ENCODE peak calls at places on chromosomes 12 and 14, in five cellular contexts. N, S, W, K and Z are unnamed samples.

GRCh38 chr14:75941030-75941429 is 40.8 kb downstream of the TGFB3 start:
- DNase-seq in N (no peak), S (no peak), W (no peak), K (no peak), Z (peak; percentile 17)

GRCh38 chr14:72528059-72528950 is 365.6 kb downstream of the DPF3 start:
- DNase-seq in N (peak; percentile 21), S (peak; percentile 52), W (no peak), K (peak; percentile 68), Z (peak; percentile 67)

GRCh38 chr12:132150780-132151144 is 6.5 kb downstream of the NOC4L start:
- DNase-seq in N (no peak), S (no peak), W (peak; percentile 24), K (no peak), Z (no peak)

GRCh38 chr12:95615735-95616134 is 64.5 kb upstream of the USP44 start:
- DNase-seq in N (no peak), S (no peak), W (no peak), K (peak; percentile 42), Z (peak; percentile 79)

GRCh38 chr12:42696424-42697149 is 107.0 kb upstream of the PRICKLE1 start:
- DNase-seq in N (no peak), S (peak; percentile 31), W (peak; percentile 66), K (peak; percentile 64), Z (peak; percentile 64)

GRCh38 chr12:112577473-112578334 is 159.0 kb downstream of the PTPN11 start:
- DNase-seq in N (no peak), S (no peak), W (no peak), K (no peak), Z (no peak)

GRCh38 chr14:56555921-56556570 is 23.6 kb upstream of the TMEM260 start:
- DNase-seq in N (peak; percentile 65), S (peak; percentile 5), W (no peak), K (peak; percentile 38), Z (peak; percentile 43)

GRCh38 chr14:57725399-57726077 is 140.4 kb downstream of the SLC35F4 start:
- DNase-seq in N (peak; percentile 90), S (peak; percentile 61), W (no peak), K (peak; percentile 79), Z (no peak)

GRCh38 chr14:71062581-71063303 is 155.5 kb downstream of the PCNX1 start:
- DNase-seq in N (peak; percentile 58), S (no peak), W (no peak), K (peak; percentile 49), Z (peak; percentile 45)

GRCh38 chr12:69102856-69103255 is 136.5 kb upstream of the CPSF6 start:
- DNase-seq in N (no peak), S (no peak), W (no peak), K (no peak), Z (no peak)

GRCh38 chr12:56769868-56770267 is 6.7 kb downstream of the HSD17B6 start:
- DNase-seq in N (no peak), S (no peak), W (no peak), K (no peak), Z (no peak)

GRCh38 chr12:10111451-10111850 is 12.7 kb upstream of the CLEC1A start:
- DNase-seq in N (no peak), S (no peak), W (no peak), K (no peak), Z (no peak)

GRCh38 chr14:85534435-85534834 is 4.5 kb downstream of the FLRT2 start:
- DNase-seq in N (peak; percentile 25), S (peak; percentile 21), W (no peak), K (peak; percentile 58), Z (peak; percentile 24)

GRCh38 chr14:95504135-95505029 is 12.1 kb downstream of the SYNE3 start:
- DNase-seq in N (no peak), S (peak; percentile 60), W (peak; percentile 33), K (peak; percentile 87), Z (peak; percentile 88)

GRCh38 chr12:57093412-57094193 is 4.7 kb downstream of the NAB2 start:
- DNase-seq in N (peak; percentile 83), S (peak; percentile 89), W (peak; percentile 89), K (peak; percentile 93), Z (peak; percentile 90)

GRCh38 chr14:98270201-98270600 is 1001.8 kb downstream of the BCL11B start:
- DNase-seq in N (peak; percentile 80), S (no peak), W (no peak), K (no peak), Z (no peak)

GRCh38 chr12:117404940-117405339 is 43.5 kb upstream of the NOS1 start:
- DNase-seq in N (no peak), S (no peak), W (no peak), K (no peak), Z (no peak)

GRCh38 chr12:76074701-76075336 is 9.7 kb downstream of the NAP1L1 start:
- DNase-seq in N (no peak), S (no peak), W (no peak), K (no peak), Z (no peak)

GRCh38 chr14:49860988-49861387 is 8.4 kb upstream of the NEMF start:
- DNase-seq in N (no peak), S (no peak), W (no peak), K (peak; percentile 11), Z (no peak)

GRCh38 chr12:49295087-49296001 is at the start of gene PRPH:
- DNase-seq in N (no peak), S (no peak), W (no peak), K (peak; percentile 32), Z (no peak)

GRCh38 chr14:37027188-37027824 is 145.1 kb downstream of the SLC25A21 start:
- DNase-seq in N (no peak), S (no peak), W (no peak), K (no peak), Z (no peak)

GRCh38 chr12:1635656-1636055 is 6.6 kb downstream of the WNT5B start:
- DNase-seq in N (no peak), S (no peak), W (no peak), K (no peak), Z (no peak)

GRCh38 chr14:35122696-35123387 is 490 bp downstream of the PRORP start:
- DNase-seq in N (no peak), S (no peak), W (no peak), K (peak; percentile 71), Z (peak; percentile 59)

GRCh38 chr12:46526231-46526630 is 153.7 kb upstream of the SLC38A2 start:
- DNase-seq in N (no peak), S (no peak), W (no peak), K (no peak), Z (no peak)

GRCh38 chr12:6820171-6820570 is 1.4 kb upstream of the GPR162 start:
- DNase-seq in N (no peak), S (no peak), W (peak; percentile 28), K (no peak), Z (no peak)

GRCh38 chr12:31326689-31327659 is 1.0 kb upstream of the SINHCAF start:
- DNase-seq in N (no peak), S (peak; percentile 4), W (no peak), K (peak; percentile 40), Z (no peak)

GRCh38 chr12:105337391-105337790 is 6.9 kb downstream of the C12orf75 start:
- DNase-seq in N (no peak), S (no peak), W (no peak), K (no peak), Z (no peak)

GRCh38 chr12:55712700-55713415 is 3.0 kb upstream of the BLOC1S1 start:
- DNase-seq in N (no peak), S (no peak), W (peak; percentile 17), K (peak; percentile 48), Z (no peak)